ENCODE peak calls at places on chromosomes 7 and 10, in eight cellular contexts. K is keratinocyte, G is Karpas-422, L is tibial nerve, J is IMR-90, N is dorsolateral prefrontal cortex, T is upper lobe of right lung, V is brain microvascular endothelial cell. M is an unnamed sample.

GRCh38 chr7:118220583-118220982 is 3.9 kb upstream of the ANKRD7 start:
- DNase-seq in T (no peak), L (no peak), J (no peak), V (no peak), G (no peak), K (no peak), N (no peak), M (no peak)

GRCh38 chr10:59588791-59589190 is 120.9 kb downstream of the SLC16A9 start:
- DNase-seq in K (no peak), V (no peak), G (no peak), J (no peak), N (no peak), T (no peak), L (no peak), M (no peak)

GRCh38 chr7:133932591-133932990 is 194.5 kb upstream of the LRGUK start:
- DNase-seq in L (no peak), N (no peak), G (no peak), K (no peak), J (no peak), V (no peak), T (no peak), M (no peak)

GRCh38 chr7:144720139-144720538 is 115.7 kb downstream of the TPK1 start:
- DNase-seq in V (peak), J (no peak), K (peak), G (no peak), L (no peak), N (no peak), T (no peak), M (no peak)

GRCh38 chr7:100878685-100879084 is 3.8 kb downstream of the SRRT start:
- DNase-seq in G (no peak), L (no peak), T (no peak), J (no peak), V (no peak), N (no peak), K (no peak), M (no peak)

GRCh38 chr7:131620673-131621609 is 64.5 kb upstream of the PODXL start:
- DNase-seq in V (peak), N (no peak), G (no peak), K (no peak), T (no peak), L (no peak), J (peak), M (no peak)

GRCh38 chr10:77863446-77863845 is 63.1 kb downstream of the DLG5 start:
- DNase-seq in T (no peak), V (no peak), L (no peak), G (no peak), K (no peak), J (no peak), N (no peak), M (no peak)

GRCh38 chr10:86747796-86748581 is 8.4 kb upstream of the BMPR1A start:
- DNase-seq in T (no peak), V (no peak), N (no peak), K (no peak), G (no peak), J (peak), L (no peak), M (no peak)

GRCh38 chr7:106768324-106768751 is 96.7 kb upstream of the PIK3CG start:
- DNase-seq in N (no peak), G (no peak), J (no peak), V (no peak), T (no peak), L (no peak), K (no peak), M (no peak)

GRCh38 chr7:44237696-44238095 is 36.9 kb downstream of the YKT6 start:
- DNase-seq in J (no peak), T (no peak), V (no peak), N (no peak), L (no peak), G (no peak), K (no peak), M (no peak)

GRCh38 chr10:88952647-88953111 is at the start of gene ACTA2:
- DNase-seq in V (peak), L (no peak), J (peak), K (no peak), N (no peak), G (no peak), T (no peak), M (no peak)

GRCh38 chr7:138186951-138187351 is 110.7 kb downstream of the AKR1D1 start:
- DNase-seq in J (peak), T (no peak), G (no peak), N (no peak), K (no peak), V (peak), L (no peak), M (no peak)

GRCh38 chr7:46243406-46243805 is 322.3 kb upstream of the IGFBP3 start:
- DNase-seq in K (no peak), G (no peak), V (no peak), L (no peak), N (no peak), T (no peak), J (no peak), M (no peak)

GRCh38 chr7:78437118-78437517 is 638.5 kb downstream of the PHTF2 start:
- DNase-seq in J (peak), T (no peak), K (no peak), V (no peak), L (no peak), N (no peak), G (no peak), M (no peak)

GRCh38 chr7:114793155-114793849 is 128.6 kb upstream of the MDFIC start:
- DNase-seq in G (no peak), T (no peak), J (no peak), L (no peak), N (no peak), K (no peak), V (no peak), M (no peak)

GRCh38 chr10:29946953-29947700 is 112.3 kb downstream of the JCAD start:
- DNase-seq in J (peak), V (peak), G (no peak), T (no peak), K (peak), L (peak), N (no peak), M (no peak)

GRCh38 chr10:72014785-72015480 is 50.7 kb downstream of the CHST3 start:
- DNase-seq in V (no peak), L (no peak), K (no peak), G (no peak), J (no peak), N (no peak), T (no peak), M (no peak)

GRCh38 chr7:95904099-95904498 is 131.7 kb downstream of the DYNC1I1 start:
- DNase-seq in N (no peak), K (no peak), T (no peak), J (no peak), L (no peak), G (no peak), V (no peak), M (no peak)

GRCh38 chr7:67866054-67866453 is 869.4 kb downstream of the TYW1 start:
- DNase-seq in L (no peak), T (no peak), V (no peak), G (no peak), K (no peak), N (no peak), J (no peak), M (no peak)

GRCh38 chr10:45278860-45279498 is 36.4 kb downstream of the OR13A1 start:
- DNase-seq in K (no peak), J (no peak), G (no peak), N (no peak), V (no peak), L (no peak), T (no peak), M (no peak)

GRCh38 chr7:108166687-108167086 is 36.5 kb upstream of the LAMB4 start:
- DNase-seq in L (no peak), K (no peak), V (no peak), J (no peak), T (no peak), G (no peak), N (no peak), M (no peak)

GRCh38 chr7:151425670-151426075 is 14.3 kb downstream of the CRYGN start:
- DNase-seq in N (no peak), V (peak), K (no peak), L (no peak), J (peak), G (no peak), T (peak), M (no peak)

GRCh38 chr7:151024435-151025056 is at the start of gene ATG9B:
- DNase-seq in L (no peak), G (no peak), K (no peak), J (no peak), N (no peak), T (no peak), V (no peak), M (no peak)

GRCh38 chr10:60209874-60210584 is 179.6 kb downstream of the ANK3 start:
- DNase-seq in V (no peak), N (no peak), L (no peak), T (no peak), K (no peak), J (no peak), G (no peak), M (no peak)

GRCh38 chr10:11386044-11386443 is 225.4 kb downstream of the USP6NL start:
- DNase-seq in T (no peak), V (no peak), K (no peak), N (no peak), L (no peak), G (no peak), J (no peak), M (no peak)

GRCh38 chr7:14894826-14895225 is 7.7 kb downstream of the DGKB start:
- DNase-seq in G (no peak), K (no peak), T (no peak), L (no peak), J (no peak), V (no peak), N (no peak), M (no peak)

GRCh38 chr7:79454325-79454960 is 976 bp upstream of the MAGI2 start:
- DNase-seq in V (peak), T (peak), J (peak), G (no peak), L (peak), K (no peak), N (peak), M (no peak)

GRCh38 chr7:80732635-80733034 is 94.2 kb downstream of the CD36 start:
- DNase-seq in G (peak), J (no peak), K (no peak), V (no peak), L (no peak), N (no peak), T (no peak), M (no peak)

GRCh38 chr10:63528084-63528744 is 7.0 kb downstream of the REEP3 start:
- DNase-seq in K (no peak), T (no peak), N (no peak), J (no peak), G (no peak), L (no peak), V (no peak), M (no peak)

GRCh38 chr7:134083766-134084487 is 43.2 kb upstream of the LRGUK start:
- DNase-seq in G (no peak), K (no peak), J (peak), N (no peak), V (peak), T (no peak), L (no peak), M (no peak)

GRCh38 chr10:118926441-118926840 is 103.1 kb upstream of the NANOS1 start:
- DNase-seq in J (no peak), L (no peak), N (no peak), G (no peak), T (no peak), V (no peak), K (no peak), M (peak)

DNA sequence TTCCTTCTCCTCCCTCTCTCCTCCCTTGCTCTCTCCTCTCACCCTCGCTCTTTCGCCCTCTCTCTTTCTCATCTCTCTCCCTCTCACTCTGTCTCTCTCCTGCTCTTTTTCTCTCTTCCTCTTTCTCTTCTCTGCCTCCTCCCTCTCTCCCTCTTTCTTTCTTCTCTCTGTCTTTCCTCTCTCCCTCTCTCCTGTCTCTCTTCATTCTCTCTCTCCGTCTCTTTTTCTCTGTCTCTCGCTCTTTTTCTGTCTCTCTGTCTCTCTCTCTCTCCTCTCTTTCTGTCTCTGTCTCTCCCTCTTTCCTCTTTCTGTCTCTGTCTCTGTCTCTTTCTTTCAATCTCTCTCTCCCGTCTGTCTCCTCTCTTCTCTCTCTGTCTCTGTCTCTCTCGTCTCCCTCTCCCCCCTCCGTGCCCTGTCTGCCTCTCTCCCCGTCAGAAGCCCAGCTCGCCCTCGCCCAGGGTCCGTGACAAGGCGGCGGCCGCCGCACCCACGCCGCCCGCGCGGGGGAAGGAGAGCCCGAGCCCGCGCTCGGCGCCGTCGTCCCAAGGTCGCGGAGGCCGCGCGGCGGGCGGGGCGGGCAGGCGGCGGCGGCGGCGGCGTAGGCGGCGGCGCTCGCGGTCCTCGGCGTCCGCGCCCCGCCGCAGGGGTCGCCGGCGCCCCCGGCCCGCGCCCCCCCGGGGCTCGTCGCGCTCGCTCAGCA is 21.3 kb upstream of the HSPB1 start:
- DNase-seq in T (no peak), J (no peak), L (no peak), K (no peak), N (no peak), V (no peak), G (no peak), M (no peak)
- H3K4me3 ChIP-seq in T (no peak), J (peak), L (no peak), K (no peak), N (peak), V (peak), G (no peak), M (peak)

GRCh38 chr10:35949820-35950219 is 307.7 kb upstream of the FZD8 start:
- DNase-seq in V (no peak), L (no peak), T (no peak), K (no peak), G (no peak), J (no peak), N (no peak), M (no peak)
- H3K4me3 ChIP-seq in V (no peak), L (no peak), T (no peak), K (no peak), G (no peak), J (no peak), N (peak), M (no peak)

GRCh38 chr7:66629222-66629658 is 559 bp downstream of the KCTD7 start:
- DNase-seq in N (peak), V (no peak), T (no peak), K (no peak), J (no peak), L (no peak), G (no peak), M (no peak)
- H3K4me3 ChIP-seq in N (peak), V (peak), T (peak), K (peak), J (peak), L (peak), G (peak), M (peak)

DNA sequence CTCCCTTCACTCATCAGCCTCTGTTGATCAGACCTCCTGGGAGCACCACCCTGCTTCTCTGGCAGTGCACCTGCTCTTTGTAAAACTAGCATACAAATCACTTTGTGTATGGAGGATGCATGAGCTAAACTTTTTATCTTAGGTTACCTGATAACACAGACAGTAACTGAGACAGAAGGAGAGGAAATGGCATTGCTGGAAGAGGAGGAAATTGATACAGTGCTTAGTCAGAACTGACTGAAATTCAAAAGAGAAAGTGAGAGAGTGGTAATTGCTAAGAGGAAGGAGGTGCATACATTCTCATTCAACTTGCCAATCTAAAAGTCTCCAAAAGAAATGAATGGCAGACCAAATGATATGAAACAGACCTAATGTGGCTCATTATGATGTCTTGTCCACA is 1120.7 kb downstream of the GATA3 start:
- DNase-seq in G (no peak), N (no peak), K (no peak), T (no peak), L (no peak), J (no peak), V (no peak), M (no peak)
- H3K4me3 ChIP-seq in G (no peak), N (no peak), K (no peak), T (no peak), L (no peak), J (no peak), V (no peak), M (no peak)

GRCh38 chr7:82444220-82445049 is 858 bp upstream of the CACNA2D1 start:
- DNase-seq in T (peak), G (no peak), L (no peak), N (no peak), K (no peak), J (no peak), V (no peak), M (no peak)
- H3K4me3 ChIP-seq in T (peak), G (no peak), L (peak), N (peak), K (peak), J (peak), V (peak), M (peak)

M was measured in vagina.